ENCODE peak calls at places on chromosomes 4 and X, in four cellular contexts. V is A549, H is GM12878, N is IMR-90. S is an unnamed sample.
A peak's percentile ranks its signal among the peaks of the same experiment; 100 is the strongest.

GRCh38 chrX:19611636-19612376 is 96.5 kb upstream of the MAP3K15 start:
- DNase-seq in H (no peak), N (no peak), V (no peak), S (no peak)

GRCh38 chr4:169179609-169180526 is 90.9 kb downstream of the SH3RF1 start:
- DNase-seq in V (no peak), N (peak; percentile 40), H (no peak), S (no peak)

GRCh38 chrX:102345916-102346315 is 93.9 kb downstream of the NXF2B start:
- DNase-seq in N (peak; percentile 34), V (peak; percentile 2), H (no peak), S (peak; percentile 56)

GRCh38 chr4:67054901-67055300 is 490.4 kb downstream of the CENPC start:
- DNase-seq in H (no peak), N (no peak), V (no peak), S (no peak)

GRCh38 chr4:17665852-17666251 is 51.4 kb downstream of the MED28 start:
- DNase-seq in N (no peak), H (no peak), V (no peak), S (no peak)

GRCh38 chr4:181938641-181939040 is 304.6 kb upstream of the TENM3 start:
- DNase-seq in N (no peak), H (no peak), V (no peak), S (no peak)

GRCh38 chr4:57148177-57148576 is 38.0 kb upstream of the IGFBP7 start:
- DNase-seq in H (no peak), N (no peak), V (no peak), S (no peak)

GRCh38 chr4:33126002-33126401 is 2405.8 kb downstream of the PCDH7 start:
- DNase-seq in H (no peak), N (no peak), V (no peak), S (no peak)

GRCh38 chrX:152819732-152820131 is 10.8 kb downstream of the CETN2 start:
- DNase-seq in H (no peak), V (no peak), N (peak; percentile 79), S (no peak)

GRCh38 chr4:93066746-93067145 is 761.8 kb upstream of the ATOH1 start:
- DNase-seq in H (no peak), V (no peak), N (peak; percentile 1), S (no peak)

GRCh38 chrX:108699368-108699767 is 37.0 kb downstream of the IRS4 start:
- DNase-seq in N (peak; percentile 14), V (peak; percentile 5), H (peak; percentile 7), S (peak; percentile 5)

GRCh38 chr4:138614462-138615142 is 372.5 kb upstream of the SLC7A11 start:
- DNase-seq in H (no peak), N (no peak), V (no peak), S (no peak)
- TF ChIP-seq ELK1 in H (no peak), N (no peak), V (no peak), S (no peak)

DNA sequence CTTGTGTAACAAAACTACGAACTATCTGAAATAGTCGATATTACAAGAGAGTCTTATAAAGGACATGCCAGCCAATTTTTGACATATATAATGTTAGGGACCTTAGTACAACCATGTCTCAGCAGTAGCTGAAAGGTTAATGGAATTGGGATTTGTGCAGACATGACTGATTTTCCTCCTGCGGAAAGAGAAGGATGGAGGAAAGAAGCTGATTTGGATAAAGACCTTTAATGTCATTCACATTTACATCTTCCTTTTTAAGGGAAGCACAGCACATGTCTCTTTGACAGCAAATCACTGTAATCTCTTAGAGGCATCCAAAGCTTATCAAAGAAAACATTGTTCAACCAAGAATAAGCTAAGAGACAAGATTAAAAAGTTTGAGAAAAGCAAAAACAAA is 1976.2 kb upstream of the IGFBP7 start:
- DNase-seq in H (no peak), N (no peak), V (no peak), S (no peak)
- TF ChIP-seq ELK1 in H (no peak), N (no peak), V (no peak), S (no peak)

GRCh38 chr4:141636077-141636770 is at the start of gene IL15:
- DNase-seq in H (no peak), V (peak; percentile 77), N (peak; percentile 58), S (no peak)

GRCh38 chr4:141630854-141631253 is 5.5 kb upstream of the IL15 start:
- DNase-seq in H (no peak), N (no peak), V (no peak), S (no peak)

GRCh38 chr4:141636771-141637460 is 533 bp downstream of the IL15 start:
- DNase-seq in H (no peak), N (peak; percentile 64), V (peak; percentile 54), S (no peak)

GRCh38 chr4:141637565-141637964 is 1.2 kb downstream of the IL15 start:
- DNase-seq in H (no peak), V (no peak), N (no peak), S (no peak)

DNA sequence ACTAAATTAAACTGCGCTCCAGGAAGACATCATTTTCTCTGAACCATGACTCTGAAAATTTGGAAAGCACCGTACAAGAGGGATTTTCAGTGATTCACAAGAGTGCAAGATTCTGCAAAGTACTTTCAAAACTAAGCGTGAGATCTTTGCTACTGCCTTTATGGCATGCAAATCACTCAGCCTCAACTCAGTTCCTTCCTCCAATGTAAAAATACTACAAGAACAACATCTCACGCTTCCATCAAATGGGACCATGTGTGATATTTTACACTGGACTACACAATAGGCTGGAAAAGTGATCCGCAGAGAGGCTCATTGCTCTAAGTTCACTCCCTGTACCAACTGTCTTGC is 682 bp upstream of the IL15 start:
- DNase-seq in H (peak; percentile 73), V (no peak), N (no peak), S (no peak)
- TF ChIP-seq ELK1 in H (no peak), V (no peak), N (no peak), S (no peak)

GRCh38 chr4:156503119-156503518 is 468.5 kb downstream of the PDGFC start:
- DNase-seq in H (no peak), N (no peak), V (no peak), S (no peak)

GRCh38 chr4:156505341-156505955 is 466.2 kb downstream of the PDGFC start:
- DNase-seq in N (no peak), H (no peak), V (no peak), S (no peak)
- TF ChIP-seq ELK1 in N (no peak), H (no peak), V (no peak), S (no peak)

GRCh38 chr4:130233377-130234047 is 1137.6 kb downstream of the C4orf33 start:
- DNase-seq in H (peak; percentile 35), V (no peak), N (no peak), S (no peak)

DNA sequence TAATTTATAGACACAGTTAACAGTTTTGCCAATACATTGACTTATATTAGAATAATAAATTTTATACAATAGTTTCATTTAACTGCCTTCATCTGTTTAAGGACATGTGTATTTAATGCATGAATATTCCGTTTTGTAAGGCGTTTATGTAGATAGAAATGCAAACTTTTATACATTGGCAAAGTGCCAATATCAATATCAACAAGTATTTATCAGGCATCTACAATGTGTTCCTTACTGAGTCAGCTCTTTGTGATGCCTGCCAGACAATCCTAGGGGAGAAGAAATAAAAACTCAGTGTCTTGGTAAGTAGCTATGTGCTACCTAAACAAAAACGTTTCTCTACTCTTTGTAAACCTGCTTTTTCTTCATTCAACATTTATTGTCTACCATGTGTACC is 1142.2 kb downstream of the C4orf33 start:
- DNase-seq in H (no peak), V (no peak), N (no peak), S (no peak)
- TF ChIP-seq ELK1 in H (no peak), V (no peak), N (no peak), S (no peak)

DNA sequence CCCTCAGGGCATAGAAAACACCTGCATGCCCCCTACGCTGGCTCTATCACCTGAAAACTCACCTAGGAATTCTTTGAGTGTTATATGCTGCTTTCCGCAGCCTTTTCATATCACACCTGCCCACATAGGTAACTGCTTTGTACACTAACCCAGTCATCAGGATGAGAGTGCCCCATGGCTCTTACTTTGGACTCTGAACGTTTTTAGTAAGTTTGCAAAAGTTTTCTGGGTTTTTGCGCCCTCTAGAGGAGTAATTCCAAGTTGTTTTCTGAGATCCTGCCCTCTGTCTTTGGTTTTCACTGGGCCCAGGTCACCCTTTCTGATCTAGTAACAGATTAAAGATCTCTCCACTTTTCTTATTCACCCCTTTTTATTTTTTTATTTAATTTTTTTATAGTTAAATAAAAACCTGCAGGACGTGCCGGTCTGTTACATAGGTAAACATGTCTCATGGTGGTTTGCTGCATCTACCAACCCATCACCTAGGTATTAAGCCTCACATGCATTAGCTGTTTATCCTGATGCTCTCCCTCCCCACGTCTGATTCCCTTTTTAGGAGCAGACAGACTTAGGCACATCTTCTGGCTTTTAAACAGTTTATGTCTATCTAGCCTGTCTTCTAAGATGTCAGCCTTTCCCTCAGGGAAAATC is 139.2 kb downstream of the NWD2 start:
- DNase-seq in N (peak; percentile 5), V (peak; percentile 9), H (no peak), S (peak; percentile 41)
- TF ChIP-seq ELK1 in N (no peak), V (no peak), H (no peak), S (no peak)

GRCh38 chr4:121951570-121952110 is at the start of gene TRPC3:
- DNase-seq in N (peak; percentile 25), V (no peak), H (no peak), S (peak; percentile 45)
- TF ChIP-seq ELK1 in N (no peak), V (no peak), H (no peak), S (no peak)

GRCh38 chr4:75830906-75831305 is 71.3 kb downstream of the PPEF2 start:
- DNase-seq in H (no peak), N (no peak), V (no peak), S (no peak)
- TF ChIP-seq ELK1 in H (no peak), N (no peak), V (no peak), S (no peak)